ENCODE peak calls at places on chromosomes 16 and 17, in ten cellular contexts. One of them, this sample, is unnamed.

GRCh38 chr17:75549246-75550138 is 24.0 kb downstream of the LLGL2 start:
- DNase-seq in HFF-Myc: no peak
- DNase-seq in cardiac fibroblast: no peak
- DNase-seq in NCI-H1417 treated with DMSO at 0.1 percent for 48 hours: no peak
- DNase-seq in activated CD4-positive, alpha-beta T cell treated with anti-CD3 and anti-CD28 coated beads, Interleukin-2, amount 10 ng/mL, durations not matched to agents 7 days and 5 days: no peak
- DNase-seq in ascending aorta: no peak
- DNase-seq in amniotic epithelial cell: no peak
- DNase-seq in fibroblast of pulmonary artery: no peak
- DNase-seq in small intestine: peak; percentile 94
- DNase-seq in RCC 7860: no peak
- DNase-seq in this sample: no peak

GRCh38 chr16:14071576-14072271 is 605 bp downstream of the MRTFB start:
- DNase-seq in HFF-Myc: no peak
- DNase-seq in cardiac fibroblast: no peak
- DNase-seq in NCI-H1417 treated with DMSO at 0.1 percent for 48 hours: no peak
- DNase-seq in activated CD4-positive, alpha-beta T cell treated with anti-CD3 and anti-CD28 coated beads, Interleukin-2, amount 10 ng/mL, durations not matched to agents 7 days and 5 days: no peak
- DNase-seq in ascending aorta: no peak
- DNase-seq in amniotic epithelial cell: no peak
- DNase-seq in fibroblast of pulmonary artery: peak; percentile 16
- DNase-seq in small intestine: no peak
- DNase-seq in RCC 7860: no peak
- DNase-seq in this sample: peak; percentile 41

GRCh38 chr17:42153919-42154491 is 784 bp downstream of the RAB5C start:
- DNase-seq in HFF-Myc: no peak
- DNase-seq in cardiac fibroblast: peak; percentile 42
- DNase-seq in NCI-H1417 treated with DMSO at 0.1 percent for 48 hours: no peak
- DNase-seq in activated CD4-positive, alpha-beta T cell treated with anti-CD3 and anti-CD28 coated beads, Interleukin-2, amount 10 ng/mL, durations not matched to agents 7 days and 5 days: peak; percentile 13
- DNase-seq in ascending aorta: no peak
- DNase-seq in amniotic epithelial cell: peak; percentile 46
- DNase-seq in fibroblast of pulmonary artery: peak; percentile 45
- DNase-seq in small intestine: peak; percentile 48
- DNase-seq in RCC 7860: peak; percentile 5
- DNase-seq in this sample: peak; percentile 69

GRCh38 chr17:76529643-76530488 is 7.6 kb downstream of the CYGB start:
- DNase-seq in HFF-Myc: peak; percentile 75
- DNase-seq in cardiac fibroblast: peak; percentile 96
- DNase-seq in NCI-H1417 treated with DMSO at 0.1 percent for 48 hours: no peak
- DNase-seq in activated CD4-positive, alpha-beta T cell treated with anti-CD3 and anti-CD28 coated beads, Interleukin-2, amount 10 ng/mL, durations not matched to agents 7 days and 5 days: no peak
- DNase-seq in ascending aorta: peak; percentile 80
- DNase-seq in amniotic epithelial cell: peak; percentile 79
- DNase-seq in fibroblast of pulmonary artery: peak; percentile 94
- DNase-seq in small intestine: no peak
- DNase-seq in RCC 7860: no peak
- DNase-seq in this sample: peak; percentile 97

GRCh38 chr16:84284168-84284722 is 10.4 kb upstream of the WFDC1 start:
- DNase-seq in HFF-Myc: no peak
- DNase-seq in cardiac fibroblast: peak; percentile 59
- DNase-seq in NCI-H1417 treated with DMSO at 0.1 percent for 48 hours: no peak
- DNase-seq in activated CD4-positive, alpha-beta T cell treated with anti-CD3 and anti-CD28 coated beads, Interleukin-2, amount 10 ng/mL, durations not matched to agents 7 days and 5 days: no peak
- DNase-seq in ascending aorta: peak; percentile 67
- DNase-seq in amniotic epithelial cell: peak; percentile 34
- DNase-seq in fibroblast of pulmonary artery: peak; percentile 36
- DNase-seq in small intestine: peak; percentile 76
- DNase-seq in RCC 7860: no peak
- DNase-seq in this sample: peak; percentile 73

GRCh38 chr17:46876353-46876887 is 25.0 kb downstream of the WNT9B start:
- DNase-seq in HFF-Myc: no peak
- DNase-seq in cardiac fibroblast: no peak
- DNase-seq in NCI-H1417 treated with DMSO at 0.1 percent for 48 hours: no peak
- DNase-seq in activated CD4-positive, alpha-beta T cell treated with anti-CD3 and anti-CD28 coated beads, Interleukin-2, amount 10 ng/mL, durations not matched to agents 7 days and 5 days: no peak
- DNase-seq in ascending aorta: no peak
- DNase-seq in amniotic epithelial cell: no peak
- DNase-seq in fibroblast of pulmonary artery: no peak
- DNase-seq in small intestine: peak; percentile 89
- DNase-seq in RCC 7860: no peak
- DNase-seq in this sample: no peak

GRCh38 chr16:68083861-68084503 is 1.2 kb upstream of the NFATC3 start:
- DNase-seq in HFF-Myc: no peak
- DNase-seq in cardiac fibroblast: peak; percentile 58
- DNase-seq in NCI-H1417 treated with DMSO at 0.1 percent for 48 hours: peak; percentile 31
- DNase-seq in activated CD4-positive, alpha-beta T cell treated with anti-CD3 and anti-CD28 coated beads, Interleukin-2, amount 10 ng/mL, durations not matched to agents 7 days and 5 days: no peak
- DNase-seq in ascending aorta: no peak
- DNase-seq in amniotic epithelial cell: peak; percentile 58
- DNase-seq in fibroblast of pulmonary artery: no peak
- DNase-seq in small intestine: no peak
- DNase-seq in RCC 7860: no peak
- DNase-seq in this sample: peak; percentile 75

GRCh38 chr16:72256398-72257048 is 84.6 kb upstream of the PMFBP1 start:
- DNase-seq in HFF-Myc: no peak
- DNase-seq in cardiac fibroblast: peak; percentile 69
- DNase-seq in NCI-H1417 treated with DMSO at 0.1 percent for 48 hours: no peak
- DNase-seq in activated CD4-positive, alpha-beta T cell treated with anti-CD3 and anti-CD28 coated beads, Interleukin-2, amount 10 ng/mL, durations not matched to agents 7 days and 5 days: no peak
- DNase-seq in ascending aorta: no peak
- DNase-seq in amniotic epithelial cell: peak; percentile 39
- DNase-seq in fibroblast of pulmonary artery: peak; percentile 59
- DNase-seq in small intestine: no peak
- DNase-seq in RCC 7860: no peak
- DNase-seq in this sample: peak; percentile 58

GRCh38 chr17:15213381-15214087 is 51.6 kb downstream of the PMP22 start:
- DNase-seq in HFF-Myc: no peak
- DNase-seq in cardiac fibroblast: peak; percentile 24
- DNase-seq in NCI-H1417 treated with DMSO at 0.1 percent for 48 hours: no peak
- DNase-seq in activated CD4-positive, alpha-beta T cell treated with anti-CD3 and anti-CD28 coated beads, Interleukin-2, amount 10 ng/mL, durations not matched to agents 7 days and 5 days: no peak
- DNase-seq in ascending aorta: no peak
- DNase-seq in amniotic epithelial cell: peak; percentile 20
- DNase-seq in fibroblast of pulmonary artery: peak; percentile 25
- DNase-seq in small intestine: no peak
- DNase-seq in RCC 7860: no peak
- DNase-seq in this sample: peak; percentile 37

GRCh38 chr17:75325827-75326586 is 36.8 kb upstream of the SLC25A19 start:
- DNase-seq in HFF-Myc: peak; percentile 78
- DNase-seq in cardiac fibroblast: peak; percentile 93
- DNase-seq in NCI-H1417 treated with DMSO at 0.1 percent for 48 hours: no peak
- DNase-seq in activated CD4-positive, alpha-beta T cell treated with anti-CD3 and anti-CD28 coated beads, Interleukin-2, amount 10 ng/mL, durations not matched to agents 7 days and 5 days: no peak
- DNase-seq in ascending aorta: no peak
- DNase-seq in amniotic epithelial cell: peak; percentile 41
- DNase-seq in fibroblast of pulmonary artery: peak; percentile 90
- DNase-seq in small intestine: no peak
- DNase-seq in RCC 7860: no peak
- DNase-seq in this sample: peak; percentile 39

GRCh38 chr16:72850863-72851262 is 197.1 kb downstream of the ZFHX3 start:
- DNase-seq in HFF-Myc: no peak
- DNase-seq in cardiac fibroblast: peak; percentile 59
- DNase-seq in NCI-H1417 treated with DMSO at 0.1 percent for 48 hours: no peak
- DNase-seq in activated CD4-positive, alpha-beta T cell treated with anti-CD3 and anti-CD28 coated beads, Interleukin-2, amount 10 ng/mL, durations not matched to agents 7 days and 5 days: no peak
- DNase-seq in ascending aorta: peak; percentile 93
- DNase-seq in amniotic epithelial cell: no peak
- DNase-seq in fibroblast of pulmonary artery: peak; percentile 55
- DNase-seq in small intestine: no peak
- DNase-seq in RCC 7860: no peak
- DNase-seq in this sample: peak; percentile 87

GRCh38 chr17:3794890-3795757 is 5.9 kb downstream of the ITGAE start:
- DNase-seq in HFF-Myc: no peak
- DNase-seq in cardiac fibroblast: no peak
- DNase-seq in NCI-H1417 treated with DMSO at 0.1 percent for 48 hours: no peak
- DNase-seq in activated CD4-positive, alpha-beta T cell treated with anti-CD3 and anti-CD28 coated beads, Interleukin-2, amount 10 ng/mL, durations not matched to agents 7 days and 5 days: no peak
- DNase-seq in ascending aorta: no peak
- DNase-seq in amniotic epithelial cell: peak; percentile 49
- DNase-seq in fibroblast of pulmonary artery: no peak
- DNase-seq in small intestine: peak; percentile 36
- DNase-seq in RCC 7860: peak; percentile 97
- DNase-seq in this sample: peak; percentile 25